ENCODE peak calls at places on chromosome 10, in six cellular contexts. One of them, this sample, is unnamed.

GRCh38 chr10:6200588-6201510 is 1.9 kb upstream of the PFKFB3 start:
- DNase-seq in NCI-H1105 treated with DMSO at 0.1 percent for 48 hours: no peak
- DNase-seq in effector memory CD8-positive, alpha-beta T cell: peak; percentile 27
- DNase-seq in GM13977: peak; percentile 74
- DNase-seq in EL: peak; percentile 60
- DNase-seq in lower leg skin: no peak
- DNase-seq in this sample: peak; percentile 40

GRCh38 chr10:64880546-64880945 is 1359.3 kb downstream of the REEP3 start:
- DNase-seq in NCI-H1105 treated with DMSO at 0.1 percent for 48 hours: no peak
- DNase-seq in effector memory CD8-positive, alpha-beta T cell: no peak
- DNase-seq in GM13977: no peak
- DNase-seq in EL: no peak
- DNase-seq in lower leg skin: no peak
- DNase-seq in this sample: no peak

GRCh38 chr10:93749218-93749799 is 8.4 kb upstream of the LGI1 start:
- DNase-seq in NCI-H1105 treated with DMSO at 0.1 percent for 48 hours: no peak
- DNase-seq in effector memory CD8-positive, alpha-beta T cell: no peak
- DNase-seq in GM13977: no peak
- DNase-seq in EL: no peak
- DNase-seq in lower leg skin: no peak
- DNase-seq in this sample: no peak

GRCh38 chr10:88386204-88386877 is 196.8 kb downstream of the RNLS start:
- DNase-seq in NCI-H1105 treated with DMSO at 0.1 percent for 48 hours: no peak
- DNase-seq in effector memory CD8-positive, alpha-beta T cell: no peak
- DNase-seq in GM13977: peak; percentile 17
- DNase-seq in EL: peak; percentile 48
- DNase-seq in lower leg skin: no peak
- DNase-seq in this sample: no peak

GRCh38 chr10:126397640-126398382 is 9.5 kb upstream of the ADAM12 start:
- DNase-seq in NCI-H1105 treated with DMSO at 0.1 percent for 48 hours: no peak
- DNase-seq in effector memory CD8-positive, alpha-beta T cell: no peak
- DNase-seq in GM13977: no peak
- DNase-seq in EL: peak; percentile 98
- DNase-seq in lower leg skin: no peak
- DNase-seq in this sample: no peak

GRCh38 chr10:112763916-112764520 is 186.0 kb upstream of the TCF7L2 start:
- DNase-seq in NCI-H1105 treated with DMSO at 0.1 percent for 48 hours: no peak
- DNase-seq in effector memory CD8-positive, alpha-beta T cell: no peak
- DNase-seq in GM13977: no peak
- DNase-seq in EL: peak; percentile 83
- DNase-seq in lower leg skin: no peak
- DNase-seq in this sample: no peak

GRCh38 chr10:115831025-115831424 is 442.0 kb downstream of the GFRA1 start:
- DNase-seq in NCI-H1105 treated with DMSO at 0.1 percent for 48 hours: no peak
- DNase-seq in effector memory CD8-positive, alpha-beta T cell: no peak
- DNase-seq in GM13977: no peak
- DNase-seq in EL: no peak
- DNase-seq in lower leg skin: no peak
- DNase-seq in this sample: no peak

GRCh38 chr10:33289776-33290175 is 44.7 kb downstream of the NRP1 start:
- DNase-seq in NCI-H1105 treated with DMSO at 0.1 percent for 48 hours: no peak
- DNase-seq in effector memory CD8-positive, alpha-beta T cell: no peak
- DNase-seq in GM13977: no peak
- DNase-seq in EL: no peak
- DNase-seq in lower leg skin: no peak
- DNase-seq in this sample: no peak

GRCh38 chr10:93437000-93437945 is 44.9 kb downstream of the MYOF start:
- DNase-seq in NCI-H1105 treated with DMSO at 0.1 percent for 48 hours: no peak
- DNase-seq in effector memory CD8-positive, alpha-beta T cell: no peak
- DNase-seq in GM13977: no peak
- DNase-seq in EL: peak; percentile 99
- DNase-seq in lower leg skin: peak; percentile 87
- DNase-seq in this sample: peak; percentile 80

GRCh38 chr10:122463466-122464157 is 2.3 kb downstream of the HTRA1 start:
- DNase-seq in NCI-H1105 treated with DMSO at 0.1 percent for 48 hours: no peak
- DNase-seq in effector memory CD8-positive, alpha-beta T cell: no peak
- DNase-seq in GM13977: no peak
- DNase-seq in EL: no peak
- DNase-seq in lower leg skin: peak; percentile 14
- DNase-seq in this sample: no peak

GRCh38 chr10:59698326-59698725 is 11.3 kb downstream of the SLC16A9 start:
- DNase-seq in NCI-H1105 treated with DMSO at 0.1 percent for 48 hours: no peak
- DNase-seq in effector memory CD8-positive, alpha-beta T cell: no peak
- DNase-seq in GM13977: no peak
- DNase-seq in EL: no peak
- DNase-seq in lower leg skin: no peak
- DNase-seq in this sample: no peak

GRCh38 chr10:5971315-5971832 is 6.0 kb downstream of the IL15RA start:
- DNase-seq in NCI-H1105 treated with DMSO at 0.1 percent for 48 hours: no peak
- DNase-seq in effector memory CD8-positive, alpha-beta T cell: no peak
- DNase-seq in GM13977: peak; percentile 49
- DNase-seq in EL: no peak
- DNase-seq in lower leg skin: no peak
- DNase-seq in this sample: no peak

GRCh38 chr10:79274279-79275104 is 72.8 kb upstream of the PPIF start:
- DNase-seq in NCI-H1105 treated with DMSO at 0.1 percent for 48 hours: no peak
- DNase-seq in effector memory CD8-positive, alpha-beta T cell: no peak
- DNase-seq in GM13977: no peak
- DNase-seq in EL: no peak
- DNase-seq in lower leg skin: peak; percentile 90
- DNase-seq in this sample: peak; percentile 71

GRCh38 chr10:77887631-77888355 is 38.8 kb downstream of the DLG5 start:
- DNase-seq in NCI-H1105 treated with DMSO at 0.1 percent for 48 hours: no peak
- DNase-seq in effector memory CD8-positive, alpha-beta T cell: no peak
- DNase-seq in GM13977: no peak
- DNase-seq in EL: no peak
- DNase-seq in lower leg skin: peak; percentile 53
- DNase-seq in this sample: no peak

GRCh38 chr10:116766241-116767198 is 24.2 kb upstream of the HSPA12A start:
- DNase-seq in NCI-H1105 treated with DMSO at 0.1 percent for 48 hours: no peak
- DNase-seq in effector memory CD8-positive, alpha-beta T cell: no peak
- DNase-seq in GM13977: no peak
- DNase-seq in EL: no peak
- DNase-seq in lower leg skin: no peak
- DNase-seq in this sample: no peak

GRCh38 chr10:22320591-22321155 is at the start of gene BMI1:
- DNase-seq in NCI-H1105 treated with DMSO at 0.1 percent for 48 hours: peak; percentile 68
- DNase-seq in effector memory CD8-positive, alpha-beta T cell: no peak
- DNase-seq in GM13977: peak; percentile 84
- DNase-seq in EL: peak; percentile 70
- DNase-seq in lower leg skin: peak; percentile 78
- DNase-seq in this sample: peak; percentile 80

GRCh38 chr10:5948999-5949759 is 28.2 kb downstream of the IL15RA start:
- DNase-seq in NCI-H1105 treated with DMSO at 0.1 percent for 48 hours: no peak
- DNase-seq in effector memory CD8-positive, alpha-beta T cell: no peak
- DNase-seq in GM13977: peak; percentile 49
- DNase-seq in EL: peak; percentile 57
- DNase-seq in lower leg skin: peak; percentile 42
- DNase-seq in this sample: peak; percentile 75

GRCh38 chr10:132554991-132555647 is 17.5 kb downstream of the INPP5A start:
- DNase-seq in NCI-H1105 treated with DMSO at 0.1 percent for 48 hours: no peak
- DNase-seq in effector memory CD8-positive, alpha-beta T cell: no peak
- DNase-seq in GM13977: peak; percentile 71
- DNase-seq in EL: no peak
- DNase-seq in lower leg skin: no peak
- DNase-seq in this sample: no peak